ENCODE peak calls at places on chromosomes 1 and 21, in seven cellular contexts. One of them, this sample, is unnamed.
A peak's percentile ranks its signal among the peaks of the same experiment; 100 is the strongest.

GRCh38 chr1:91844862-91845528 is 41.0 kb downstream of the TGFBR3 start:
- DNase-seq in iPS DF 19.7: no peak
- DNase-seq in stimulated activated CD4-positive, alpha-beta T cell treated with anti-CD3 and anti-CD28 coated beads, TNF-alpha, amount 100 ng/mL, for 24 hours: no peak
- DNase-seq in iris pigment epithelial cell: peak; percentile 98
- DNase-seq in IMR-90: peak; percentile 94
- DNase-seq in H7: no peak
- DNase-seq in D341Med: no peak
- DNase-seq in this sample: no peak

GRCh38 chr1:67919714-67920113 is 86.4 kb upstream of the GNG12 start:
- DNase-seq in iPS DF 19.7: no peak
- DNase-seq in stimulated activated CD4-positive, alpha-beta T cell treated with anti-CD3 and anti-CD28 coated beads, TNF-alpha, amount 100 ng/mL, for 24 hours: no peak
- DNase-seq in iris pigment epithelial cell: no peak
- DNase-seq in IMR-90: no peak
- DNase-seq in H7: no peak
- DNase-seq in D341Med: no peak
- DNase-seq in this sample: no peak

GRCh38 chr21:45430521-45431501 is 25.8 kb downstream of the COL18A1 start:
- DNase-seq in iPS DF 19.7: no peak
- DNase-seq in stimulated activated CD4-positive, alpha-beta T cell treated with anti-CD3 and anti-CD28 coated beads, TNF-alpha, amount 100 ng/mL, for 24 hours: no peak
- DNase-seq in iris pigment epithelial cell: peak; percentile 91
- DNase-seq in IMR-90: peak; percentile 65
- DNase-seq in H7: peak; percentile 94
- DNase-seq in D341Med: no peak
- DNase-seq in this sample: no peak

GRCh38 chr1:176903474-176903873 is 261.0 kb downstream of the ASTN1 start:
- DNase-seq in iPS DF 19.7: no peak
- DNase-seq in stimulated activated CD4-positive, alpha-beta T cell treated with anti-CD3 and anti-CD28 coated beads, TNF-alpha, amount 100 ng/mL, for 24 hours: no peak
- DNase-seq in iris pigment epithelial cell: peak; percentile 56
- DNase-seq in IMR-90: peak; percentile 37
- DNase-seq in H7: no peak
- DNase-seq in D341Med: no peak
- DNase-seq in this sample: no peak

GRCh38 chr1:56345826-56346225 is 233.5 kb downstream of the PLPP3 start:
- DNase-seq in iPS DF 19.7: no peak
- DNase-seq in stimulated activated CD4-positive, alpha-beta T cell treated with anti-CD3 and anti-CD28 coated beads, TNF-alpha, amount 100 ng/mL, for 24 hours: no peak
- DNase-seq in iris pigment epithelial cell: no peak
- DNase-seq in IMR-90: no peak
- DNase-seq in H7: no peak
- DNase-seq in D341Med: no peak
- DNase-seq in this sample: no peak

GRCh38 chr1:155049651-155050559 is 1.2 kb upstream of the ADAM15 start:
- DNase-seq in iPS DF 19.7: no peak
- DNase-seq in stimulated activated CD4-positive, alpha-beta T cell treated with anti-CD3 and anti-CD28 coated beads, TNF-alpha, amount 100 ng/mL, for 24 hours: no peak
- DNase-seq in iris pigment epithelial cell: no peak
- DNase-seq in IMR-90: peak; percentile 69
- DNase-seq in H7: no peak
- DNase-seq in D341Med: no peak
- DNase-seq in this sample: no peak

GRCh38 chr1:10561955-10562354 is 87.2 kb downstream of the PEX14 start:
- DNase-seq in iPS DF 19.7: no peak
- DNase-seq in stimulated activated CD4-positive, alpha-beta T cell treated with anti-CD3 and anti-CD28 coated beads, TNF-alpha, amount 100 ng/mL, for 24 hours: no peak
- DNase-seq in iris pigment epithelial cell: peak; percentile 45
- DNase-seq in IMR-90: no peak
- DNase-seq in H7: peak; percentile 53
- DNase-seq in D341Med: no peak
- DNase-seq in this sample: no peak

GRCh38 chr1:88221396-88221795 is 462.7 kb upstream of the PKN2 start:
- DNase-seq in iPS DF 19.7: no peak
- DNase-seq in stimulated activated CD4-positive, alpha-beta T cell treated with anti-CD3 and anti-CD28 coated beads, TNF-alpha, amount 100 ng/mL, for 24 hours: no peak
- DNase-seq in iris pigment epithelial cell: no peak
- DNase-seq in IMR-90: peak; percentile 13
- DNase-seq in H7: no peak
- DNase-seq in D341Med: no peak
- DNase-seq in this sample: no peak

GRCh38 chr1:70169018-70169839 is 36.1 kb downstream of the LRRC40 start:
- DNase-seq in iPS DF 19.7: no peak
- DNase-seq in stimulated activated CD4-positive, alpha-beta T cell treated with anti-CD3 and anti-CD28 coated beads, TNF-alpha, amount 100 ng/mL, for 24 hours: no peak
- DNase-seq in iris pigment epithelial cell: peak; percentile 10
- DNase-seq in IMR-90: peak; percentile 45
- DNase-seq in H7: no peak
- DNase-seq in D341Med: no peak
- DNase-seq in this sample: no peak

GRCh38 chr1:181846681-181847080 is 214.8 kb downstream of the ZNF648 start:
- DNase-seq in iPS DF 19.7: no peak
- DNase-seq in stimulated activated CD4-positive, alpha-beta T cell treated with anti-CD3 and anti-CD28 coated beads, TNF-alpha, amount 100 ng/mL, for 24 hours: no peak
- DNase-seq in iris pigment epithelial cell: no peak
- DNase-seq in IMR-90: no peak
- DNase-seq in H7: no peak
- DNase-seq in D341Med: no peak
- DNase-seq in this sample: no peak

GRCh38 chr1:193355654-193356053 is 169.2 kb upstream of the B3GALT2 start:
- DNase-seq in iPS DF 19.7: no peak
- DNase-seq in stimulated activated CD4-positive, alpha-beta T cell treated with anti-CD3 and anti-CD28 coated beads, TNF-alpha, amount 100 ng/mL, for 24 hours: no peak
- DNase-seq in iris pigment epithelial cell: peak; percentile 24
- DNase-seq in IMR-90: no peak
- DNase-seq in H7: no peak
- DNase-seq in D341Med: no peak
- DNase-seq in this sample: no peak

GRCh38 chr1:184905601-184906322 is 68.5 kb downstream of the NIBAN1 start:
- DNase-seq in iPS DF 19.7: no peak
- DNase-seq in stimulated activated CD4-positive, alpha-beta T cell treated with anti-CD3 and anti-CD28 coated beads, TNF-alpha, amount 100 ng/mL, for 24 hours: no peak
- DNase-seq in iris pigment epithelial cell: no peak
- DNase-seq in IMR-90: no peak
- DNase-seq in H7: no peak
- DNase-seq in D341Med: no peak
- DNase-seq in this sample: no peak